ENCODE peak calls at places on chromosomes 11 and 22, in nine cellular contexts. One of them, this sample, is unnamed.

GRCh38 chr22:32353292-32353691 is 4.4 kb upstream of the RFPL3 start:
- DNase-seq in cardiac muscle cell: no peak
- DNase-seq in fibroblast of pulmonary artery: no peak
- DNase-seq in coronary artery: no peak
- DNase-seq in heart left ventricle: no peak
- DNase-seq in choroid plexus epithelial cell: no peak
- DNase-seq in upper lobe of right lung: no peak
- DNase-seq in fibroblast of mammary gland: no peak
- DNase-seq in GM12865: no peak
- DNase-seq in this sample: no peak

GRCh38 chr11:59918987-59919589 is 19.1 kb upstream of the OOSP1 start:
- DNase-seq in coronary artery: no peak
- DNase-seq in GM12865: peak
- DNase-seq in choroid plexus epithelial cell: peak
- DNase-seq in fibroblast of pulmonary artery: peak
- DNase-seq in upper lobe of right lung: no peak
- DNase-seq in cardiac muscle cell: peak
- DNase-seq in heart left ventricle: no peak
- DNase-seq in fibroblast of mammary gland: peak
- DNase-seq in this sample: peak

GRCh38 chr22:26431151-26431995 is 2.3 kb downstream of the ASPHD2 start:
- DNase-seq in coronary artery: no peak
- DNase-seq in fibroblast of pulmonary artery: peak
- DNase-seq in choroid plexus epithelial cell: peak
- DNase-seq in upper lobe of right lung: no peak
- DNase-seq in heart left ventricle: no peak
- DNase-seq in fibroblast of mammary gland: peak
- DNase-seq in GM12865: peak
- DNase-seq in cardiac muscle cell: no peak
- DNase-seq in this sample: no peak

GRCh38 chr11:86664930-86665329 is 7.5 kb downstream of the ME3 start:
- DNase-seq in fibroblast of mammary gland: no peak
- DNase-seq in coronary artery: no peak
- DNase-seq in GM12865: no peak
- DNase-seq in heart left ventricle: no peak
- DNase-seq in fibroblast of pulmonary artery: no peak
- DNase-seq in choroid plexus epithelial cell: no peak
- DNase-seq in cardiac muscle cell: no peak
- DNase-seq in upper lobe of right lung: no peak
- DNase-seq in this sample: no peak

GRCh38 chr11:126718319-126718718 is 282.3 kb downstream of the KIRREL3 start:
- DNase-seq in heart left ventricle: no peak
- DNase-seq in GM12865: no peak
- DNase-seq in coronary artery: no peak
- DNase-seq in upper lobe of right lung: no peak
- DNase-seq in cardiac muscle cell: no peak
- DNase-seq in choroid plexus epithelial cell: no peak
- DNase-seq in fibroblast of pulmonary artery: no peak
- DNase-seq in fibroblast of mammary gland: peak
- DNase-seq in this sample: no peak

GRCh38 chr11:80182906-80183305 is 742.1 kb upstream of the TENM4 start:
- DNase-seq in coronary artery: no peak
- DNase-seq in choroid plexus epithelial cell: no peak
- DNase-seq in fibroblast of mammary gland: no peak
- DNase-seq in upper lobe of right lung: no peak
- DNase-seq in heart left ventricle: no peak
- DNase-seq in fibroblast of pulmonary artery: no peak
- DNase-seq in GM12865: no peak
- DNase-seq in cardiac muscle cell: no peak
- DNase-seq in this sample: no peak

GRCh38 chr11:8713760-8714159 is 31.2 kb downstream of the RPL27A start:
- DNase-seq in fibroblast of pulmonary artery: no peak
- DNase-seq in upper lobe of right lung: no peak
- DNase-seq in GM12865: no peak
- DNase-seq in choroid plexus epithelial cell: no peak
- DNase-seq in fibroblast of mammary gland: no peak
- DNase-seq in heart left ventricle: no peak
- DNase-seq in coronary artery: no peak
- DNase-seq in cardiac muscle cell: no peak
- DNase-seq in this sample: no peak

GRCh38 chr11:66676931-66677598 is 622 bp downstream of the RBM4B start:
- DNase-seq in heart left ventricle: no peak
- DNase-seq in fibroblast of mammary gland: peak
- DNase-seq in GM12865: peak
- DNase-seq in coronary artery: peak
- DNase-seq in upper lobe of right lung: no peak
- DNase-seq in cardiac muscle cell: no peak
- DNase-seq in choroid plexus epithelial cell: peak
- DNase-seq in fibroblast of pulmonary artery: peak
- DNase-seq in this sample: no peak

GRCh38 chr22:44449061-44449682 is 48.9 kb downstream of the RTL6 start:
- DNase-seq in heart left ventricle: no peak
- DNase-seq in GM12865: peak
- DNase-seq in coronary artery: no peak
- DNase-seq in choroid plexus epithelial cell: peak
- DNase-seq in cardiac muscle cell: no peak
- DNase-seq in upper lobe of right lung: peak
- DNase-seq in fibroblast of pulmonary artery: peak
- DNase-seq in fibroblast of mammary gland: peak
- DNase-seq in this sample: peak

GRCh38 chr11:105297463-105297862 is 157.9 kb upstream of the CARD18 start:
- DNase-seq in coronary artery: no peak
- DNase-seq in GM12865: no peak
- DNase-seq in choroid plexus epithelial cell: peak
- DNase-seq in fibroblast of mammary gland: peak
- DNase-seq in heart left ventricle: no peak
- DNase-seq in fibroblast of pulmonary artery: peak
- DNase-seq in cardiac muscle cell: no peak
- DNase-seq in upper lobe of right lung: no peak
- DNase-seq in this sample: no peak

GRCh38 chr11:16945671-16946469 is 68.3 kb downstream of the PLEKHA7 start:
- DNase-seq in heart left ventricle: no peak
- DNase-seq in upper lobe of right lung: peak
- DNase-seq in fibroblast of pulmonary artery: peak
- DNase-seq in cardiac muscle cell: peak
- DNase-seq in GM12865: peak
- DNase-seq in fibroblast of mammary gland: peak
- DNase-seq in coronary artery: no peak
- DNase-seq in choroid plexus epithelial cell: peak
- DNase-seq in this sample: peak

GRCh38 chr11:1479006-1479677 is 7.4 kb downstream of the MOB2 start:
- DNase-seq in fibroblast of pulmonary artery: no peak
- DNase-seq in choroid plexus epithelial cell: no peak
- DNase-seq in upper lobe of right lung: peak
- DNase-seq in heart left ventricle: peak
- DNase-seq in coronary artery: no peak
- DNase-seq in fibroblast of mammary gland: no peak
- DNase-seq in cardiac muscle cell: no peak
- DNase-seq in GM12865: no peak
- DNase-seq in this sample: no peak

GRCh38 chr22:25564320-25564978 is at the start of gene GRK3:
- DNase-seq in heart left ventricle: peak
- DNase-seq in fibroblast of pulmonary artery: peak
- DNase-seq in coronary artery: peak
- DNase-seq in choroid plexus epithelial cell: peak
- DNase-seq in fibroblast of mammary gland: peak
- DNase-seq in upper lobe of right lung: peak
- DNase-seq in cardiac muscle cell: peak
- DNase-seq in GM12865: peak
- DNase-seq in this sample: no peak

GRCh38 chr11:67120881-67121710 is 2.0 kb downstream of the KDM2A start:
- DNase-seq in GM12865: peak
- DNase-seq in choroid plexus epithelial cell: peak
- DNase-seq in heart left ventricle: no peak
- DNase-seq in coronary artery: no peak
- DNase-seq in fibroblast of mammary gland: peak
- DNase-seq in upper lobe of right lung: no peak
- DNase-seq in fibroblast of pulmonary artery: peak
- DNase-seq in cardiac muscle cell: peak
- DNase-seq in this sample: no peak

GRCh38 chr11:45543808-45544422 is 121.5 kb downstream of the CHST1 start:
- DNase-seq in upper lobe of right lung: no peak
- DNase-seq in cardiac muscle cell: peak
- DNase-seq in coronary artery: no peak
- DNase-seq in fibroblast of mammary gland: peak
- DNase-seq in choroid plexus epithelial cell: peak
- DNase-seq in heart left ventricle: no peak
- DNase-seq in GM12865: peak
- DNase-seq in fibroblast of pulmonary artery: peak
- DNase-seq in this sample: no peak

GRCh38 chr11:12506502-12506921 is 129.1 kb downstream of the PARVA start:
- DNase-seq in fibroblast of pulmonary artery: peak
- DNase-seq in upper lobe of right lung: no peak
- DNase-seq in choroid plexus epithelial cell: peak
- DNase-seq in heart left ventricle: no peak
- DNase-seq in fibroblast of mammary gland: peak
- DNase-seq in GM12865: no peak
- DNase-seq in coronary artery: no peak
- DNase-seq in cardiac muscle cell: no peak
- DNase-seq in this sample: no peak

DNA sequence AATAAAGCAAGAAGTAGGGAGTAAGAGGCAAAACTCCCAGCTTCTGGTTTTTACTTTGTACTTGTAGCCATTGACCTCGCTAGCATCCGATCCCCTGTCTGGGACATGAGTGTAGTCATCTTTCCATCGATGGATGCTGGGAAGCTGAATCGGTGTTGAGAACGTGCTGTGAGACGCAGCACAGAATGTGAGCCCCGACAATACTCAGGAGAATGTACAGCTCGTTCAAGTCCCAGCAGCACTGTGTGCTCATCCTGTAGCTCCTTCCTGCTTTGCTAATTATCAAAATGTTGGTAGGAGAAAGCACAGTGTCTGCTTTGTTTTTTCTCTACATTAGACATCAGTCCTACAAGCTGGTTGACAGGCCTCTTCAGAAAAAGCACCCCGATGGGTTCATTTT is 56.6 kb downstream of the JAM3 start:
- DNase-seq in fibroblast of pulmonary artery: peak
- DNase-seq in choroid plexus epithelial cell: no peak
- DNase-seq in heart left ventricle: no peak
- DNase-seq in coronary artery: no peak
- DNase-seq in cardiac muscle cell: peak
- DNase-seq in GM12865: no peak
- DNase-seq in fibroblast of mammary gland: peak
- DNase-seq in upper lobe of right lung: no peak
- DNase-seq in this sample: no peak
- H3K4me3 ChIP-seq in fibroblast of pulmonary artery: peak
- H3K4me3 ChIP-seq in choroid plexus epithelial cell: no peak
- H3K4me3 ChIP-seq in heart left ventricle: peak
- H3K4me3 ChIP-seq in coronary artery: peak
- H3K4me3 ChIP-seq in cardiac muscle cell: peak
- H3K4me3 ChIP-seq in GM12865: no peak
- H3K4me3 ChIP-seq in fibroblast of mammary gland: peak
- H3K4me3 ChIP-seq in upper lobe of right lung: peak
- H3K4me3 ChIP-seq in this sample: no peak

DNA sequence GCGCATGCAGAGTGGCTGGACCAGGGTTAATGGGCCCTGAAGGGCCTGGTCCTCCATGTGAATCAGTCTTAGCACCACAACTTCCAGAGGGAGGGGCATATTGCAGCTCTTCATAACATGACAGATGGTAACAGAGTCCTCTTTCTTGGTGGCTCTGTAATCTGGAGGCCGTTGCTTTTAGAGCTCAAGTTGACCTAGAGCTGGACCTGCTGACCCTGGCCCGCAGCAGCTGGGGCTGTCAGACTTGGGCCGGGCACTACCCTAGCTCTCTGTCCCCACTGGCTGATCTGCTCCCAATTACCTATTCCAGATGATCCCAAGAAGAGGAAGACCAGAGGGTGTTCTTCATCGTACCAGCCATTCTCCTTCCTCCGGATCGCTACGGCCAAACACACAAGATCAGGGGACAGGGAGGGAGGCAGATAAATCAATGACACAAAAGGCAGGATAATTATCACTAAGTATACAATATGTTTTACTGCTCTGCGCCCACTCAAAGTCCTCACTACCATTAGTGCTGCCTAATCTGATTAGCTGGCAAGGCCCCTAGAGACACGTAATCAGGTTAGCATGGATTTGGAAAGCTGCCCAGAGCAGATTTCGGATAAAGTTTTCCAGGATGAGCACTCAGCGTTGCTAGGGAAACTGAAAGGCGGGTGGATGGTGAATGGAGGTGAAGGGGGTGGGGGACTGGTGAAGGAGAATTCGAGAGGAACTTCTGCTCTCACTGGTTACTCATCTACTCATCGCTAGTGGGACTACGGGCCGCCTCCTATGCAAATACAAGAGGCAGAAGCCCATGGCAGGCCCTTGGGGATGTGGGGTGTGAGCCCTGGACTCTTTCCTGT is 64.5 kb upstream of the PHOX2A start:
- DNase-seq in choroid plexus epithelial cell: peak
- DNase-seq in GM12865: peak
- DNase-seq in upper lobe of right lung: no peak
- DNase-seq in cardiac muscle cell: no peak
- DNase-seq in coronary artery: no peak
- DNase-seq in heart left ventricle: no peak
- DNase-seq in fibroblast of mammary gland: peak
- DNase-seq in fibroblast of pulmonary artery: peak
- DNase-seq in this sample: peak
- H3K4me3 ChIP-seq in choroid plexus epithelial cell: no peak
- H3K4me3 ChIP-seq in GM12865: no peak
- H3K4me3 ChIP-seq in upper lobe of right lung: no peak
- H3K4me3 ChIP-seq in cardiac muscle cell: no peak
- H3K4me3 ChIP-seq in coronary artery: no peak
- H3K4me3 ChIP-seq in heart left ventricle: no peak
- H3K4me3 ChIP-seq in fibroblast of mammary gland: no peak
- H3K4me3 ChIP-seq in fibroblast of pulmonary artery: no peak
- H3K4me3 ChIP-seq in this sample: no peak

DNA sequence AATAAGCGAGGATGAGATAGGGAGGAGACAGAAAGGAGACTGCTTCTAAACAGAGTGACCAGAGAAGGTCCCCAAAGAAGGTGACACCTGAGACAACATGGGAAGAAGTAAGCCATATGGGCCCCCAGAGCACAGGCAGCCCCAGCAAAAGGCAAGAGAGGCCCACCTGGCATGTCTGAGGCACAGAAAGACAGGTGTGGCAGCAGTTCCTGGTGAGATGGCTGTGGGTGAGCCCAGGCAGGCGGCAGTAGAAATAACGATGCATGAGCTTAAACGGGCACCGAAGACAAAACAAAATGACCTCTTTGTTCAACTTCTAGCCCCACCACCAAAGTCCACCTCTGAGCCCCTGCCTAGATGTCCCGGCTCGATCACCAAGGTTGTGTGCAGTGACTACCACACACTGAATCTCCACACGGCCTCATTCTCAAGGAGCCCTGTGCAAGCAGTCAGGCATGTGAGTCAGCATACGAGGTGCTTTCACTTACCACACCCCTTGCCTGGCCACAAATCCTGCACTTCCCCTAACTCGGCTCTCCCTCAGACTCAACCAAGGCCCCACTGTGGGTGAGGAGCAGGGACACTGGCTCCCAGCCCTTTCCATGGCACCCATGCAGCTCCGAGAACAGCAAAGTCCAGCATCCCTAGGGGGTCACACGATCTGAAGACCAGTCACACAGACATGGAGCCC is 77.6 kb downstream of the PACSIN2 start:
- DNase-seq in cardiac muscle cell: no peak
- DNase-seq in choroid plexus epithelial cell: peak
- DNase-seq in fibroblast of pulmonary artery: peak
- DNase-seq in upper lobe of right lung: peak
- DNase-seq in fibroblast of mammary gland: peak
- DNase-seq in GM12865: peak
- DNase-seq in heart left ventricle: no peak
- DNase-seq in coronary artery: no peak
- DNase-seq in this sample: peak
- H3K4me3 ChIP-seq in cardiac muscle cell: no peak
- H3K4me3 ChIP-seq in choroid plexus epithelial cell: no peak
- H3K4me3 ChIP-seq in fibroblast of pulmonary artery: no peak
- H3K4me3 ChIP-seq in upper lobe of right lung: no peak
- H3K4me3 ChIP-seq in fibroblast of mammary gland: no peak
- H3K4me3 ChIP-seq in GM12865: peak
- H3K4me3 ChIP-seq in heart left ventricle: no peak
- H3K4me3 ChIP-seq in coronary artery: peak
- H3K4me3 ChIP-seq in this sample: no peak

GRCh38 chr22:17477401-17477833 is 85.9 kb upstream of the SLC25A18 start:
- DNase-seq in fibroblast of mammary gland: peak
- DNase-seq in choroid plexus epithelial cell: peak
- DNase-seq in cardiac muscle cell: peak
- DNase-seq in upper lobe of right lung: no peak
- DNase-seq in heart left ventricle: peak
- DNase-seq in fibroblast of pulmonary artery: peak
- DNase-seq in GM12865: no peak
- DNase-seq in coronary artery: no peak
- DNase-seq in this sample: no peak
- H3K4me3 ChIP-seq in fibroblast of mammary gland: no peak
- H3K4me3 ChIP-seq in choroid plexus epithelial cell: peak
- H3K4me3 ChIP-seq in cardiac muscle cell: no peak
- H3K4me3 ChIP-seq in upper lobe of right lung: peak
- H3K4me3 ChIP-seq in heart left ventricle: peak
- H3K4me3 ChIP-seq in fibroblast of pulmonary artery: peak
- H3K4me3 ChIP-seq in GM12865: no peak
- H3K4me3 ChIP-seq in coronary artery: peak
- H3K4me3 ChIP-seq in this sample: no peak